ENCODE peak calls at places on chromosomes 2 and 18, in four cellular contexts. F is Panc1, T is HepG2, K is K562. Z is an unnamed sample.
A peak's percentile ranks its signal among the peaks of the same experiment; 100 is the strongest.

GRCh38 chr2:236621786-236622185 is 52.2 kb downstream of the ACKR3 start:
- DNase-seq in T (no peak), F (no peak), K (no peak), Z (no peak)

GRCh38 chr2:127400533-127400896 is 12.7 kb upstream of the MAP3K2 start:
- DNase-seq in T (no peak), K (no peak), F (no peak), Z (no peak)

GRCh38 chr2:149732001-149732685 is 144.6 kb upstream of the MMADHC start:
- DNase-seq in F (no peak), K (no peak), T (no peak), Z (no peak)

GRCh38 chr18:74194691-74195090 is 46.4 kb downstream of the TIMM21 start:
- DNase-seq in F (no peak), T (no peak), K (no peak), Z (no peak)

GRCh38 chr2:14094592-14094991 is 537.9 kb upstream of the LRATD1 start:
- DNase-seq in K (no peak), F (no peak), T (no peak), Z (no peak)

GRCh38 chr2:120822908-120823307 is 87.2 kb downstream of the GLI2 start:
- DNase-seq in K (no peak), F (no peak), T (no peak), Z (no peak)

GRCh38 chr2:69616755-69617154 is 26.8 kb downstream of the AAK1 start:
- DNase-seq in T (no peak), F (no peak), K (no peak), Z (peak; percentile 36)

GRCh38 chr18:4004176-4004829 is 450.8 kb downstream of the DLGAP1 start:
- DNase-seq in T (no peak), F (no peak), K (no peak), Z (peak; percentile 16)

GRCh38 chr2:65436825-65437221 is 4.4 kb upstream of the SPRED2 start:
- DNase-seq in K (peak; percentile 66), F (no peak), T (no peak), Z (no peak)

DNA sequence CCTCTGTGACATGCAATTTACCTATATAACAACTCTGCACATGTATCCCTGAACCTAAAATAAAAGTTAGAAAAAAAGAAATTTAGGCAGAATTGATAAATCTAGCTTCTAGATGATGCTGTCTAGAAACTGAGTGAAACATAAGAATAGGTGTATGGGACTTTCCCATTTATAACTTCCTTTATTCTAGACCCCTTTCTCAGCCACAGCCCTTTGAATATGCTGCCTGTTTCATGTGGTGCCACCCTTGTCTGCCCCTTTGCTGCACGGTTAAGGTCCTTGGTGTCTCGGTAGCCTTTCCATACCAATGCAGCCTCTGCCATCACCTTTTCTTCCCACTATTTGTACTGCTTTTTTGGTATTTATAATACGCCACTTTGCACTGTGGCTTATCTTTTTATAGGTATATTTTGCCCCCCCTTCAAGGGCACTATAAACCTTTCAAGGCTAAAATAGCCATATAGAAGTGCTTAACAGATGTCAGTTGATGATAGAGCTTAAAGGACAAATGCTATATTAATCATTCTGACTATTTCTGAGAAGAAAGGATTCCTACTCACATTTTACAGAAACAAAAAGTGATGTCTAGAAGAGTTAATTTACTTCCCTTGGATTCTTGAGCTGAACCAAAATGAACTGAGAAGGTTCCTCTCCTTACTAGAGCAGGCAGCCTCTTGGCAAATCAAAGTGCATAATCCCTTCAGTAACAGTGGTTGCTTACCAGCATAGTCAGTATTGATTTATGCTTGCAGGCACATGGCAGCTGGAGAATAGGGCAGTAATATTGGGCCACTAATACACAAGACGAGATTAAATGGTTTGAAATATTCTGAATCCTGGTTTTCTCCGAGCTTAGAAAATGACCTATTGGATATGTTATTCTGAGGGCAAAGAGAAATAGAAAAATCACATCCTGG is 88.1 kb upstream of the CYP26B1 start:
- DNase-seq in F (no peak), K (no peak), T (no peak), Z (no peak)
- TF ChIP-seq TCF7L2 in F (no peak), K (no peak), T (no peak), Z (no peak)

GRCh38 chr2:130827502-130828251 is 9.0 kb upstream of the ARHGEF4 start:
- DNase-seq in F (no peak), T (no peak), K (no peak), Z (no peak)
- H3K4me1 ChIP-seq in F (no peaks in the 10 kb centered on the region), T (no peaks in the 10 kb centered on the region), K (no peaks in the 10 kb centered on the region), Z (peaks cover 42% of the 10 kb centered on the region)

GRCh38 chr2:96789245-96789617 is 26.8 kb upstream of the CNNM3 start:
- DNase-seq in F (no peak), K (no peak), T (no peak), Z (no peak)

GRCh38 chr2:96792772-96793749 is 23.0 kb upstream of the CNNM3 start:
- DNase-seq in F (no peak), K (no peak), T (no peak), Z (no peak)

GRCh38 chr2:96788393-96789244 is 27.4 kb upstream of the CNNM3 start:
- DNase-seq in T (no peak), K (no peak), F (no peak), Z (no peak)
- TF ChIP-seq TCF7L2 in T (no peak), K (no peak), F (no peak), Z (no peak)

GRCh38 chr2:9975328-9975727 is 23.8 kb downstream of the GRHL1 start:
- DNase-seq in K (no peak), F (peak; percentile 63), T (no peak), Z (no peak)

GRCh38 chr2:9973691-9974090 is 22.2 kb downstream of the GRHL1 start:
- DNase-seq in T (no peak), F (no peak), K (no peak), Z (no peak)

GRCh38 chr2:9972621-9973445 is 21.3 kb downstream of the GRHL1 start:
- DNase-seq in K (peak; percentile 41), T (no peak), F (no peak), Z (no peak)

GRCh38 chr2:9974344-9974743 is 22.9 kb downstream of the GRHL1 start:
- DNase-seq in T (no peak), K (no peak), F (no peak), Z (no peak)

DNA sequence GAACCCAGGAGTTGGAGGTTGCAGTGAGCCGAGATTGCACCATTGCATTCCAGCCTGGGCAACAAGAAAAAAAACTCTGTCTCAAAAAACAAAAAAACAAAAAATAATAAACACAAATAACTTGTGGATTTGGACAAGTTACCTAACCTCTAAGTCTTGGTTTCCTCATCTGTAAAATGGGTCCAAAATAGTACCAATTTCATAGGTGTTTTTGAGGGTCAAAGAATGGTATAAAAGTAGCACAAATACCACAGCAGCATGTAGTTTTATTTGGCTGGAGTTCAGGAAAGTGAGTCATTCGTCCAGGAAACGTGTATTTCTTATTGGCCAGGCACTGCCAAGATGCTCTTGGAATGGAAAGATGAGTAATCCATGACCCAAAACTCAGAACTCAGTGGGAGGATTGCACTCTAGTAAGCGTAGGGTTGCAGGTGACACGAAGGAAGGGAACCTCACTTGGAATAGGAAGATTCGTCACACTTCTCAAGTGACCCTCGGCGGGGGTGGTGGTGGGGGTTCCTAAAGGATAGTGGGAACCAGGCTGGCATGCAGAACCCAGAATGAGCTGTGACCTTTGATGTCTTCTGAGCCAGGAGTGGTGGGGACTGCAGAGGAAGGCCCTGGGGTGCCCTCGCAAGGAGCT is 24.4 kb downstream of the GRHL1 start:
- DNase-seq in T (no peak), K (peak; percentile 58), F (peak; percentile 96), Z (peak; percentile 92)
- H3K4me1 ChIP-seq in T (no peaks in the 10 kb centered on the region), K (peaks cover 8% of the 10 kb centered on the region), F (peaks cover 35% of the 10 kb centered on the region), Z (peaks cover 31% of the 10 kb centered on the region)

Z was measured in HCT116.